ENCODE peak calls at places on chromosomes 4 and X, in nine cellular contexts. A is upper lobe of right lung, F is tibial nerve, K is foreskin fibroblast, Z is uterus, D is brain microvascular endothelial cell, Q is K562, H is fibroblast of the aortic adventitia, S is esophagus squamous epithelium. C is an unnamed sample.
A peak's percentile ranks its signal among the peaks of the same experiment; 100 is the strongest.

GRCh38 chr4:1096841-1097240 is 16.5 kb downstream of the RNF212 start:
- DNase-seq in A (no peak), F (no peak), K (no peak), Z (no peak), D (no peak), Q (no peak), H (no peak), S (no peak), C (no peak)

GRCh38 chr4:144723471-144723870 is 77.5 kb downstream of the HHIP start:
- DNase-seq in A (no peak), F (no peak), K (no peak), Z (no peak), D (no peak), Q (no peak), H (no peak), S (no peak), C (no peak)

GRCh38 chrX:9164086-9164485 is 130.2 kb upstream of the FAM9B start:
- DNase-seq in A (no peak), F (no peak), K (no peak), Z (no peak), D (no peak), Q (no peak), H (no peak), S (no peak), C (no peak)

GRCh38 chrX:153063315-153063714 is 7.0 kb downstream of the PNMA3 start:
- DNase-seq in A (no peak), F (no peak), K (peak; percentile 39), Z (no peak), D (peak; percentile 11), Q (no peak), H (peak; percentile 52), S (no peak), C (no peak)

GRCh38 chrX:138886769-138887168 is 175.3 kb upstream of the FGF13 start:
- DNase-seq in A (no peak), F (no peak), K (no peak), Z (no peak), D (no peak), Q (no peak), H (peak; percentile 14), S (no peak), C (no peak)

GRCh38 chrX:49978191-49978590 is 55.8 kb downstream of the CLCN5 start:
- DNase-seq in A (no peak), F (no peak), K (no peak), Z (no peak), D (no peak), Q (no peak), H (no peak), S (no peak), C (no peak)

GRCh38 chrX:118682258-118683014 is 45.0 kb upstream of the IL13RA1 start:
- DNase-seq in A (no peak), F (no peak), K (no peak), Z (no peak), D (no peak), Q (no peak), H (peak; percentile 20), S (no peak), C (no peak)

GRCh38 chrX:87572911-87573310 is 55.3 kb downstream of the KLHL4 start:
- DNase-seq in A (no peak), F (no peak), K (no peak), Z (no peak), D (no peak), Q (no peak), H (peak; percentile 31), S (no peak), C (no peak)

GRCh38 chr4:188147776-188148175 is 8.5 kb downstream of the TRIML1 start:
- DNase-seq in A (no peak), F (no peak), K (no peak), Z (no peak), D (no peak), Q (no peak), H (no peak), S (no peak), C (no peak)

GRCh38 chrX:131288188-131288587 is 918 bp downstream of the IGSF1 start:
- DNase-seq in A (no peak), F (no peak), K (no peak), Z (no peak), D (no peak), Q (no peak), H (no peak), S (no peak), C (no peak)

GRCh38 chrX:154483325-154483724 is 3.1 kb downstream of the UBL4A start:
- DNase-seq in A (no peak), F (no peak), K (no peak), Z (no peak), D (no peak), Q (no peak), H (no peak), S (no peak), C (no peak)

GRCh38 chr4:38647096-38647819 is 16.7 kb upstream of the KLF3 start:
- DNase-seq in A (no peak), F (no peak), K (no peak), Z (no peak), D (no peak), Q (no peak), H (no peak), S (no peak), C (no peak)

GRCh38 chr4:27217261-27217769 is 356.7 kb downstream of the STIM2 start:
- DNase-seq in A (no peak), F (no peak), K (peak; percentile 1), Z (no peak), D (no peak), Q (no peak), H (peak; percentile 77), S (no peak), C (no peak)

GRCh38 chr4:123234966-123235365 is 161.6 kb upstream of the SPRY1 start:
- DNase-seq in A (no peak), F (no peak), K (no peak), Z (no peak), D (no peak), Q (no peak), H (no peak), S (no peak), C (no peak)

GRCh38 chr4:78864405-78865024 is 74.7 kb downstream of the PAQR3 start:
- DNase-seq in A (no peak), F (peak; percentile 79), K (peak; percentile 61), Z (peak; percentile 20), D (peak; percentile 71), Q (peak; percentile 75), H (peak; percentile 92), S (no peak), C (no peak)

DNA sequence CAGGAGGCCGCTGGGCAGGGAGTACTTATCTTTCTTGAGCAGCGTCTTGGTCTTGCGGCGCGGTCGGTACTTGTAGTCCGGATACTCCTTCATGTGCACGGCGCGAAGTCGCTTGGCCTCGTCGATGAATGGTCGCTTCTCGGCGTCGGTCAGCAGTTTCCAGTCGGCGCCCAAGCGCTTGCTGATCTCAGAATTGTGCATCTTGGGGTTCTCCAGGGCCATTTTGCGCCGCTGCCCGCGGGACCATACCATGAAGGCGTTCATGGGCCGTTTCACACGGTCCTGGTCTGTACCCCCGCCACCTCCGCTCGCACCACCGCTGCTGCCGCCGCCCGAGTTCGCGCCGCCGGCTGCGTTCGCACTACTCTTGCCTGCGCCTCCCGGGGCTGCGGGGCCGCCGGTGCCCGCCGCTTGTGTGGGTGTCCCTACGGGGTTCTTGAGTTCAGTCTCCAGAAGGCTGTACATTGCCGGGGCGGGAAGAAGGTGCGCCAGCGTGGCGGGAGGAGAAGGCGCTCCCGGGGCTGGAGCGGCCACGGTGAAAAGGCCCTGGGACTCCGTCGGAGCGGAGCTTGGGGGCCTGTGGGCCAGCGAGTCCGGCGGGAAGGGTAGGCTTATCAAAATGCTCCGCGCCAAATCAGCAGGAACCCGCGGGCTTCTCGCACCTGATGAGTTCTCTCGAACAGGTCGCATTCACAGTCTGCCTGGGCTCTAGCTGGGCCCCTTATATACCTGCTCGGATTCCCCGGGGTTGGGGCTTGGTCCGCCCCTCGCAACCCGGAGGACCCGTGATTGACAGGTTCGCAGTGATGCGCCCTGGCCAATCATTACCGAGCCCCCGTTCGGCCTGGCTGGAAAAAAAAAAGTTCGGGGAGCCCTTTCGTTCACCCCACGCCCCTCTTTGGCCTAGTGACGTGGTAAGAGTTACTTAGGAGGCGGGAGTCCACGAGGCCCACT is at the start of gene SOX3:
- DNase-seq in A (no peak), F (no peak), K (no peak), Z (no peak), D (no peak), Q (no peak), H (no peak), S (no peak), C (no peak)
- H3K4me3 ChIP-seq in A (no peak within 1 kb of the TSS), F (no peak within 1 kb of the TSS), K (no peak within 1 kb of the TSS), Z (no peak within 1 kb of the TSS), D (peak within 1 kb of the TSS; percentile 15), Q (no peak within 1 kb of the TSS), H (no peak within 1 kb of the TSS), S (peak within 1 kb of the TSS; percentile 38), C (no peak within 1 kb of the TSS)

DNA sequence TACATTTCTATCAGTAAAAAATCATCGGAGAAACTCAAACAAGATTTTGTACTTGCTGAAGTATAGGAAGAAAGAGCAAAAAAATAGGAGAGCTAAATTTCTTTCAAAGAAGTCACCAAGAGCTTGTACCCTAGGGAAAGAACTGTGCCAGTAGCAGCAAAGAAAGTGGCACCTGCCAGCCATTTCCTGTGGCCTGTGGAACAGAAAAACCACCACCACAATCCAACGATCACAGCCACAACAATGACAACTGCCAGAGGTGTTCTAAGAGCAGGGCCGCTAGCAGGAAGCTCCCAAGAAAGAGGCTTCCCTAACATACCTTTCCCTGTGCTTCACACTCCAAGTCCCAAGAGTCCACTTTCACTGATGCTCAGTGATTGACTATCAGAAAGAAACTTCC is 266.1 kb upstream of the GPC4 start:
- DNase-seq in A (no peak), F (no peak), K (no peak), Z (no peak), D (no peak), Q (no peak), H (no peak), S (no peak), C (no peak)
- TF ChIP-seq CTCF in A (no peak), F (no peak), K (no peak), Z (no peak), D (no peak), Q (no peak), H (no peak), S (no peak), C (no peak)

GRCh38 chr4:184419976-184420375 is 54.4 kb downstream of the IRF2 start:
- DNase-seq in A (no peak), F (no peak), K (no peak), Z (no peak), D (no peak), Q (no peak), H (no peak), S (no peak), C (no peak)
- H3K4me3 ChIP-seq in A (no peak overlapping the region), F (no peak overlapping the region), K (no peak overlapping the region), Z (no peak overlapping the region), D (no peak overlapping the region), Q (no peak overlapping the region), H (no peak overlapping the region), S (no peak overlapping the region), C (no peak overlapping the region)

DNA sequence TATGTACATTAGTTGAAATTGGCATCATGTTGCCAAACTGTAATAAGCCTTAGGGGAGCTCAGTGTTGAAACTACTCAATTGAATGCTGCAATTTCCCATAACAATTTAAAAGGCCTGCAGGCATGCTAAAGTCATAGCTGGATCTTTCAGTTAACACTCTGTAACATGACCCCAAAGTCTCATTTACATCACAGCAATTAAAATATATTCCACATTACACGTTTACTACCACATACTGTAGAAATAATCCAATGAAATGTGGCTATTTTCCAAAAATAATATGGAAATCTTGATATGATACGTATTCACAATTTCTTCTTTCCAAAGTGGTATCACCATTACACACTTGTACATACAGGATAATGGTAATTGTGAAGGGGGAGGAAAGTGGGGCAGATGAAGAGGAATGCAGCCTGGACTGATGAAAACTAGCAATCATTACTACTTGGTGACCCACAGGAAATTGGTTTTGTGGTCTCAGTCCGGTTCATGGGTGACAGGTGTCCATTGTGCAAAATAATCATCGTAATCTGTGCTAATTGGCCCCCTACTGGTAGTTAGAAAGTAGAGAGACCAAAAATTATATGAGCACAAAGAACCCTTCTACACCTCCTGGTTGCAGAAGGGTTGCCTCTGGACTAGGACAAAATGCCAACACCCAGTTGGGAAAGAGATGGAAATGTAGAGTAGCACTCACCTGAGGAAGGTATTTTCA is 63.7 kb downstream of the TENM3 start:
- DNase-seq in A (no peak), F (no peak), K (no peak), Z (no peak), D (no peak), Q (no peak), H (no peak), S (no peak), C (no peak)
- TF ChIP-seq CTCF in A (no peak), F (no peak), K (peak; percentile 23), Z (peak; percentile 7), D (peak; percentile 45), Q (no peak), H (no peak), S (peak; percentile 11), C (no peak)

C was measured in heart left ventricle.